ENCODE peak calls at places on chromosomes 11 and 22, in four cellular contexts. One of them, this sample, is unnamed.
A peak's percentile ranks its signal among the peaks of the same experiment; 100 is the strongest.

GRCh38 chr11:30326114-30326783 is 3.3 kb downstream of the ARL14EP start:
- DNase-seq in tibial nerve: no peak
- DNase-seq in stimulated activated naive B cell treated with anti-CD40 and anti-IgM and Interleukin-4, amounts not matched to agents 10 μg/mL and 1 μg/mL and 100 μg/mL, for 72 hours: no peak
- DNase-seq in coronary artery: no peak
- DNase-seq in this sample: no peak

GRCh38 chr11:47863189-47863892 is 15.2 kb upstream of the NUP160 start:
- DNase-seq in tibial nerve: no peak
- DNase-seq in stimulated activated naive B cell treated with anti-CD40 and anti-IgM and Interleukin-4, amounts not matched to agents 10 μg/mL and 1 μg/mL and 100 μg/mL, for 72 hours: no peak
- DNase-seq in coronary artery: no peak
- DNase-seq in this sample: no peak

GRCh38 chr22:32745251-32745995 is 56.1 kb upstream of the TIMP3 start:
- DNase-seq in tibial nerve: peak; percentile 38
- DNase-seq in stimulated activated naive B cell treated with anti-CD40 and anti-IgM and Interleukin-4, amounts not matched to agents 10 μg/mL and 1 μg/mL and 100 μg/mL, for 72 hours: no peak
- DNase-seq in coronary artery: no peak
- DNase-seq in this sample: no peak

GRCh38 chr22:39472570-39473556 is 16.1 kb downstream of the MGAT3 start:
- DNase-seq in tibial nerve: no peak
- DNase-seq in stimulated activated naive B cell treated with anti-CD40 and anti-IgM and Interleukin-4, amounts not matched to agents 10 μg/mL and 1 μg/mL and 100 μg/mL, for 72 hours: no peak
- DNase-seq in coronary artery: no peak
- DNase-seq in this sample: no peak

GRCh38 chr11:68816917-68817419 is 24.7 kb downstream of the CPT1A start:
- DNase-seq in tibial nerve: no peak
- DNase-seq in stimulated activated naive B cell treated with anti-CD40 and anti-IgM and Interleukin-4, amounts not matched to agents 10 μg/mL and 1 μg/mL and 100 μg/mL, for 72 hours: no peak
- DNase-seq in coronary artery: no peak
- DNase-seq in this sample: no peak

GRCh38 chr11:69362315-69362714 is 68.4 kb downstream of the MYEOV start:
- DNase-seq in tibial nerve: no peak
- DNase-seq in stimulated activated naive B cell treated with anti-CD40 and anti-IgM and Interleukin-4, amounts not matched to agents 10 μg/mL and 1 μg/mL and 100 μg/mL, for 72 hours: no peak
- DNase-seq in coronary artery: peak; percentile 22
- DNase-seq in this sample: no peak

GRCh38 chr22:33130473-33130872 is 72.3 kb upstream of the SYN3 start:
- DNase-seq in tibial nerve: no peak
- DNase-seq in stimulated activated naive B cell treated with anti-CD40 and anti-IgM and Interleukin-4, amounts not matched to agents 10 μg/mL and 1 μg/mL and 100 μg/mL, for 72 hours: no peak
- DNase-seq in coronary artery: no peak
- DNase-seq in this sample: no peak

GRCh38 chr11:86346513-86346912 is 28.2 kb upstream of the CCDC81 start:
- DNase-seq in tibial nerve: no peak
- DNase-seq in stimulated activated naive B cell treated with anti-CD40 and anti-IgM and Interleukin-4, amounts not matched to agents 10 μg/mL and 1 μg/mL and 100 μg/mL, for 72 hours: no peak
- DNase-seq in coronary artery: no peak
- DNase-seq in this sample: no peak

GRCh38 chr11:36142439-36142838 is 146.8 kb downstream of the COMMD9 start:
- DNase-seq in tibial nerve: no peak
- DNase-seq in stimulated activated naive B cell treated with anti-CD40 and anti-IgM and Interleukin-4, amounts not matched to agents 10 μg/mL and 1 μg/mL and 100 μg/mL, for 72 hours: no peak
- DNase-seq in coronary artery: no peak
- DNase-seq in this sample: no peak

GRCh38 chr11:114077482-114078305 is 18.2 kb downstream of the ZBTB16 start:
- DNase-seq in tibial nerve: no peak
- DNase-seq in stimulated activated naive B cell treated with anti-CD40 and anti-IgM and Interleukin-4, amounts not matched to agents 10 μg/mL and 1 μg/mL and 100 μg/mL, for 72 hours: no peak
- DNase-seq in coronary artery: no peak
- DNase-seq in this sample: no peak

GRCh38 chr11:76745561-76746207 is 37.5 kb upstream of the TSKU start:
- DNase-seq in tibial nerve: no peak
- DNase-seq in stimulated activated naive B cell treated with anti-CD40 and anti-IgM and Interleukin-4, amounts not matched to agents 10 μg/mL and 1 μg/mL and 100 μg/mL, for 72 hours: no peak
- DNase-seq in coronary artery: no peak
- DNase-seq in this sample: no peak

GRCh38 chr22:32185821-32186220 is 19.1 kb downstream of the RFPL2 start:
- DNase-seq in tibial nerve: no peak
- DNase-seq in stimulated activated naive B cell treated with anti-CD40 and anti-IgM and Interleukin-4, amounts not matched to agents 10 μg/mL and 1 μg/mL and 100 μg/mL, for 72 hours: no peak
- DNase-seq in coronary artery: peak; percentile 62
- DNase-seq in this sample: no peak

GRCh38 chr11:3920148-3920852 is 64.8 kb downstream of the STIM1 start:
- DNase-seq in tibial nerve: peak; percentile 74
- DNase-seq in stimulated activated naive B cell treated with anti-CD40 and anti-IgM and Interleukin-4, amounts not matched to agents 10 μg/mL and 1 μg/mL and 100 μg/mL, for 72 hours: no peak
- DNase-seq in coronary artery: peak; percentile 76
- DNase-seq in this sample: no peak

GRCh38 chr11:45266693-45267451 is 19.3 kb downstream of the SYT13 start:
- DNase-seq in tibial nerve: no peak
- DNase-seq in stimulated activated naive B cell treated with anti-CD40 and anti-IgM and Interleukin-4, amounts not matched to agents 10 μg/mL and 1 μg/mL and 100 μg/mL, for 72 hours: no peak
- DNase-seq in coronary artery: no peak
- DNase-seq in this sample: peak; percentile 7

GRCh38 chr11:692824-693414 is 2.1 kb downstream of the DEAF1 start:
- DNase-seq in tibial nerve: no peak
- DNase-seq in stimulated activated naive B cell treated with anti-CD40 and anti-IgM and Interleukin-4, amounts not matched to agents 10 μg/mL and 1 μg/mL and 100 μg/mL, for 72 hours: no peak
- DNase-seq in coronary artery: no peak
- DNase-seq in this sample: no peak

GRCh38 chr11:110564676-110565343 is 135.1 kb downstream of the FDX1 start:
- DNase-seq in tibial nerve: no peak
- DNase-seq in stimulated activated naive B cell treated with anti-CD40 and anti-IgM and Interleukin-4, amounts not matched to agents 10 μg/mL and 1 μg/mL and 100 μg/mL, for 72 hours: no peak
- DNase-seq in coronary artery: no peak
- DNase-seq in this sample: no peak

GRCh38 chr22:30028731-30029130 is 51.5 kb upstream of the HORMAD2 start:
- DNase-seq in tibial nerve: no peak
- DNase-seq in stimulated activated naive B cell treated with anti-CD40 and anti-IgM and Interleukin-4, amounts not matched to agents 10 μg/mL and 1 μg/mL and 100 μg/mL, for 72 hours: no peak
- DNase-seq in coronary artery: no peak
- DNase-seq in this sample: no peak

GRCh38 chr11:105230586-105230985 is 91.0 kb upstream of the CARD18 start:
- DNase-seq in tibial nerve: no peak
- DNase-seq in stimulated activated naive B cell treated with anti-CD40 and anti-IgM and Interleukin-4, amounts not matched to agents 10 μg/mL and 1 μg/mL and 100 μg/mL, for 72 hours: no peak
- DNase-seq in coronary artery: no peak
- DNase-seq in this sample: no peak

GRCh38 chr22:24043957-24044356 is 32.9 kb downstream of the CABIN1 start:
- DNase-seq in tibial nerve: no peak
- DNase-seq in stimulated activated naive B cell treated with anti-CD40 and anti-IgM and Interleukin-4, amounts not matched to agents 10 μg/mL and 1 μg/mL and 100 μg/mL, for 72 hours: no peak
- DNase-seq in coronary artery: no peak
- DNase-seq in this sample: no peak

GRCh38 chr22:39349967-39350802 is at the start of gene SYNGR1:
- DNase-seq in tibial nerve: no peak
- DNase-seq in stimulated activated naive B cell treated with anti-CD40 and anti-IgM and Interleukin-4, amounts not matched to agents 10 μg/mL and 1 μg/mL and 100 μg/mL, for 72 hours: no peak
- DNase-seq in coronary artery: no peak
- DNase-seq in this sample: no peak

GRCh38 chr22:28019360-28019759 is 100.3 kb upstream of the PITPNB start:
- DNase-seq in tibial nerve: no peak
- DNase-seq in stimulated activated naive B cell treated with anti-CD40 and anti-IgM and Interleukin-4, amounts not matched to agents 10 μg/mL and 1 μg/mL and 100 μg/mL, for 72 hours: no peak
- DNase-seq in coronary artery: no peak
- DNase-seq in this sample: no peak

GRCh38 chr22:32661737-32662586 is 139.5 kb upstream of the TIMP3 start:
- DNase-seq in tibial nerve: no peak
- DNase-seq in stimulated activated naive B cell treated with anti-CD40 and anti-IgM and Interleukin-4, amounts not matched to agents 10 μg/mL and 1 μg/mL and 100 μg/mL, for 72 hours: no peak
- DNase-seq in coronary artery: no peak
- DNase-seq in this sample: no peak

This sample was measured in GM18507.